ENCODE peak calls at places on chromosomes 16 and 17, in five cellular contexts. H is epithelial cell of esophagus; Y is endodermal cell; C is CD8-positive, alpha-beta T cell; V is AG04449. D is an unnamed sample.

GRCh38 chr17:47694018-47694817 is at the start of gene TBKBP1:
- DNase-seq in H (no peak), Y (peak; percentile 96), C (peak; percentile 68), V (no peak), D (peak; percentile 87)

GRCh38 chr17:45225964-45226530 is 4.4 kb downstream of the FMNL1 start:
- DNase-seq in H (peak; percentile 21), Y (peak; percentile 53), C (peak; percentile 98), V (no peak), D (no peak)

GRCh38 chr17:35849469-35850348 is 19.0 kb downstream of the HEATR9 start:
- DNase-seq in H (peak; percentile 77), Y (peak; percentile 89), C (peak; percentile 57), V (peak; percentile 10), D (peak; percentile 64)

GRCh38 chr16:79409970-79410369 is 190.6 kb downstream of the MAF start:
- DNase-seq in H (no peak), Y (no peak), C (no peak), V (no peak), D (no peak)

GRCh38 chr16:10028644-10029043 is 153.6 kb downstream of the GRIN2A start:
- DNase-seq in H (no peak), Y (no peak), C (no peak), V (no peak), D (no peak)

GRCh38 chr16:50103764-50104163 is 38.0 kb downstream of the HEATR3 start:
- DNase-seq in H (peak; percentile 90), Y (no peak), C (no peak), V (peak; percentile 31), D (no peak)

GRCh38 chr16:50802000-50802399 is 60.1 kb downstream of the CYLD start:
- DNase-seq in H (no peak), Y (no peak), C (no peak), V (no peak), D (no peak)

GRCh38 chr16:51031598-51031997 is 119.5 kb downstream of the SALL1 start:
- DNase-seq in H (no peak), Y (no peak), C (no peak), V (no peak), D (no peak)

GRCh38 chr17:80899402-80900268 is 92.0 kb upstream of the CHMP6 start:
- DNase-seq in H (peak; percentile 59), Y (peak; percentile 96), C (peak; percentile 78), V (no peak), D (peak; percentile 65)

GRCh38 chr16:71440669-71441347 is 1.0 kb downstream of the TLE7 start:
- DNase-seq in H (no peak), Y (peak; percentile 76), C (no peak), V (no peak), D (peak; percentile 42)

GRCh38 chr17:74118504-74118903 is 85.0 kb upstream of the RPL38 start:
- DNase-seq in H (no peak), Y (peak; percentile 98), C (no peak), V (no peak), D (peak; percentile 17)
- TF ChIP-seq CTCF in H (no peak), Y (peak; percentile 81), C (no peak), V (no peak), D (no peak)

GRCh38 chr17:28346199-28346580 is 10.6 kb downstream of the TNFAIP1 start:
- DNase-seq in H (no peak), Y (peak; percentile 69), C (no peak), V (no peak), D (no peak)

GRCh38 chr17:28345420-28346198 is 10.0 kb downstream of the TNFAIP1 start:
- DNase-seq in H (no peak), Y (no peak), C (no peak), V (no peak), D (no peak)

GRCh38 chr17:28348979-28349378 is 8.3 kb downstream of the POLDIP2 start:
- DNase-seq in H (no peak), Y (peak; percentile 47), C (no peak), V (no peak), D (no peak)

GRCh38 chr17:28347261-28347891 is 10.0 kb downstream of the POLDIP2 start:
- DNase-seq in H (peak; percentile 94), Y (peak; percentile 75), C (no peak), V (peak; percentile 78), D (no peak)

GRCh38 chr17:28346746-28347246 is 10.5 kb downstream of the POLDIP2 start:
- DNase-seq in H (no peak), Y (peak; percentile 73), C (no peak), V (no peak), D (peak; percentile 23)
- TF ChIP-seq CTCF in H (peak; percentile 29), Y (peak; percentile 62), C (no peak), V (peak; percentile 20), D (peak; percentile 17)

GRCh38 chr17:50682441-50682840 is 25.3 kb downstream of the ANKRD40 start:
- DNase-seq in H (no peak), Y (no peak), C (no peak), V (no peak), D (no peak)

GRCh38 chr17:50682938-50683337 is 24.8 kb downstream of the ANKRD40 start:
- DNase-seq in H (no peak), Y (no peak), C (no peak), V (no peak), D (no peak)

GRCh38 chr17:50680126-50680525 is 27.6 kb downstream of the ANKRD40 start:
- DNase-seq in H (no peak), Y (no peak), C (no peak), V (no peak), D (no peak)

GRCh38 chr17:50683434-50684287 is 24.1 kb downstream of the ANKRD40 start:
- DNase-seq in H (no peak), Y (no peak), C (no peak), V (no peak), D (no peak)

DNA sequence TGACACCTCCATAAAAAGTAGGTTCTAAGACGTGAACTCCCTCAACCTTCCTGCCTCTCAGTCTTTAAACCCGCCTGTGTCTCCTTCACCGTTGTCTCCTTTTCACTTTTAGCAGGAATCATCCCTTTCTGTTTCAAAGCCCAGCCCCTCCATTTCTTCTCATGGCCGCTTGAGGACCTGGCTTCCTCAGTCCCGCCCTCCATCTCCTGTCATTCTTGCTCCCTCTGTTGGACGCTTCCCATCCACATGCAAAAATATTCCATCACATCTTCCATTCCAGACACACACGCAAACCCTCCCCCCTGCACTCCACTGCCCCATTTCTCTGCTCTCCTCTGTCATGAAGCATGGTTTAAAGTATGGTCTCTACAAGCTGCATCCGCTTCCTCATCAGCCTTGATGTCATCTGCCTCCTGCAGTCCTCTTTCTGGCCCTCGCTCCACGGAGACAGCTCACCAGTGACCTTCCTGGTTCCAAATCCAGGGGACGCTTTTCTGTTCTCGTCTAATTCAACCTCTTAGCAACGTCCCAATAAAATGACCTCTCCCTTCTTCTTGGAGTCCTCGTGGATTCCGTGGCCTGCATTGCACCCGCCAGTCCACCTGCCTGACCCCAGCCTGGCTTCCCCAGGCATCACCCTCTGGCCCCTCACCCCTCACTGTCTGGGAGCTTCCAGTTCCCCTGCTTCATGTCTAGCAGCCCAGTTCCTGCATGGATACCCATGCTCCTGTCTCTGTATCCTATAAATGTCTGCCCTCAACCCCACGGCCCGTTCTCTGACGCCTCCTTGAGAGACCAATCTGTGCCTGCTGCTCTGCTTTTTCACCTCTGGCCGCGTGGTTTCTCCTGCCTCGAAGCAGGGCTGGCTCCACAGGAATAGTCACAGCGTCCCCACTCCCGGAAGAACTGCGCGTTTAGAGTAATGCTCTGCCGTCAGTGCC is 26.2 kb downstream of the ANKRD40 start:
- DNase-seq in H (peak; percentile 81), Y (no peak), C (no peak), V (no peak), D (peak; percentile 50)
- TF ChIP-seq CTCF in H (peak; percentile 78), Y (peak; percentile 72), C (no peak), V (peak; percentile 80), D (peak; percentile 30)

GRCh38 chr17:2724783-2725164 is 13.2 kb upstream of the CLUH start:
- DNase-seq in H (peak; percentile 70), Y (peak; percentile 93), C (no peak), V (no peak), D (peak; percentile 61)
- TF ChIP-seq CTCF in H (no peak), Y (peak; percentile 46), C (no peak), V (no peak), D (no peak)

GRCh38 chr16:4316732-4317461 is 1.0 kb downstream of the GLIS2 start:
- DNase-seq in H (no peak), Y (no peak), C (no peak), V (no peak), D (no peak)

GRCh38 chr16:4313563-4314531 is 2.0 kb upstream of the GLIS2 start:
- DNase-seq in H (no peak), Y (peak; percentile 93), C (no peak), V (no peak), D (peak; percentile 86)

GRCh38 chr16:4316103-4316731 is 350 bp downstream of the GLIS2 start:
- DNase-seq in H (no peak), Y (peak; percentile 78), C (no peak), V (no peak), D (no peak)

GRCh38 chr16:4315185-4316102 is at the start of gene GLIS2:
- DNase-seq in H (peak; percentile 49), Y (peak; percentile 90), C (no peak), V (no peak), D (peak; percentile 33)

GRCh38 chr16:4314532-4315184 is 1.2 kb upstream of the GLIS2 start:
- DNase-seq in H (peak; percentile 52), Y (peak; percentile 78), C (no peak), V (no peak), D (no peak)
- TF ChIP-seq CTCF in H (no peak), Y (no peak), C (no peak), V (peak; percentile 39), D (no peak)